ENCODE peak calls at places on chromosomes 16 and 17, in four cellular contexts. P is naive B cell; Y is stimulated activated CD8-positive, alpha-beta memory T cell treated with anti-CD3 and anti-CD28 coated beads, Interleukin-15, amount 100 ng/mL, for 4 hours; L is NCI-H1417. T is an unnamed sample.

GRCh38 chr16:56569971-56570370 is 5.1 kb downstream of the MT4 start:
- DNase-seq in P (no peak), Y (no peak), L (no peak), T (no peak)

GRCh38 chr17:17510456-17511292 is 14.5 kb upstream of the RASD1 start:
- DNase-seq in P (no peak), Y (no peak), L (no peak), T (no peak)

GRCh38 chr16:87132361-87133014 is 184.7 kb downstream of the C16orf95 start:
- DNase-seq in P (no peak), Y (no peak), L (no peak), T (no peak)

GRCh38 chr16:84042879-84043485 is 387 bp upstream of the SLC38A8 start:
- DNase-seq in P (no peak), Y (no peak), L (peak), T (no peak)

GRCh38 chr16:49504626-49505025 is 131.0 kb downstream of the C16orf78 start:
- DNase-seq in P (no peak), Y (no peak), L (peak), T (no peak)

GRCh38 chr16:57185446-57185944 is 344 bp downstream of the PSME3IP1 start:
- DNase-seq in P (no peak), Y (no peak), L (peak), T (no peak)

GRCh38 chr16:23432176-23433128 is 20.5 kb downstream of the COG7 start:
- DNase-seq in P (no peak), Y (no peak), L (no peak), T (no peak)

GRCh38 chr16:56970934-56971767 is 9.4 kb downstream of the CETP start:
- DNase-seq in P (peak), Y (no peak), L (no peak), T (no peak)

GRCh38 chr16:80819988-80820387 is 15.6 kb upstream of the CDYL2 start:
- DNase-seq in P (no peak), Y (no peak), L (no peak), T (no peak)

GRCh38 chr17:3827124-3827773 is 18.8 kb downstream of the NCBP3 start:
- DNase-seq in P (peak), Y (no peak), L (peak), T (peak)

GRCh38 chr16:3158014-3158497 is 23.2 kb downstream of the ZNF213 start:
- DNase-seq in P (no peak), Y (no peak), L (no peak), T (no peak)

GRCh38 chr16:85185701-85186100 is 73.4 kb upstream of the CIBAR2 start:
- DNase-seq in P (no peak), Y (no peak), L (no peak), T (no peak)

GRCh38 chr17:49434821-49435581 is 20.3 kb upstream of the PHB1 start:
- DNase-seq in P (no peak), Y (no peak), L (peak), T (peak)

GRCh38 chr16:17147942-17148341 is 322.8 kb downstream of the XYLT1 start:
- DNase-seq in P (no peak), Y (no peak), L (peak), T (no peak)

GRCh38 chr17:21295036-21295952 is 10.8 kb downstream of the MAP2K3 start:
- DNase-seq in P (no peak), Y (no peak), L (peak), T (no peak)

GRCh38 chr16:68346892-68347480 is 36.2 kb downstream of the PRMT7 start:
- DNase-seq in P (no peak), Y (no peak), L (no peak), T (no peak)

GRCh38 chr17:34613064-34614019 is 34.0 kb downstream of the TMEM132E start:
- DNase-seq in P (no peak), Y (no peak), L (peak), T (no peak)

GRCh38 chr17:55286681-55287589 is 22.2 kb downstream of the HLF start:
- DNase-seq in P (no peak), Y (no peak), L (no peak), T (no peak)

GRCh38 chr17:4261452-4261851 is 2.3 kb downstream of the ANKFY1 start:
- DNase-seq in P (no peak), Y (no peak), L (no peak), T (no peak)

GRCh38 chr17:58332720-58333395 is 4.3 kb upstream of the TSPOAP1 start:
- DNase-seq in P (peak), Y (peak), L (no peak), T (no peak)

GRCh38 chr17:77494664-77495435 is 354.1 kb downstream of the SEC14L1 start:
- DNase-seq in P (peak), Y (peak), L (peak), T (peak)

GRCh38 chr16:11697319-11697718 is 29.1 kb downstream of the SNN start:
- DNase-seq in P (no peak), Y (no peak), L (no peak), T (no peak)

GRCh38 chr17:42818379-42818778 is 5.7 kb downstream of the BECN1 start:
- DNase-seq in P (no peak), Y (no peak), L (no peak), T (no peak)

GRCh38 chr16:89366561-89367537 is 123.5 kb downstream of the ANKRD11 start:
- DNase-seq in P (no peak), Y (no peak), L (no peak), T (no peak)

GRCh38 chr16:26070595-26071170 is 378.9 kb downstream of the HS3ST4 start:
- DNase-seq in P (no peak), Y (no peak), L (no peak), T (no peak)

GRCh38 chr16:84117482-84117843 is 721 bp upstream of the MBTPS1 start:
- DNase-seq in P (no peak), Y (no peak), L (peak), T (no peak)

GRCh38 chr16:57349212-57350031 is 9.2 kb upstream of the CCL22 start:
- DNase-seq in P (peak), Y (no peak), L (no peak), T (no peak)

GRCh38 chr17:8896641-8897635 is 29.5 kb upstream of the PIK3R6 start:
- DNase-seq in P (no peak), Y (no peak), L (no peak), T (no peak)

GRCh38 chr16:49527621-49528020 is 154.0 kb downstream of the C16orf78 start:
- DNase-seq in P (no peak), Y (no peak), L (peak), T (no peak)

GRCh38 chr17:77160877-77161530 is 20.2 kb downstream of the SEC14L1 start:
- DNase-seq in P (no peak), Y (no peak), L (no peak), T (no peak)

GRCh38 chr16:57045694-57046381 is 46.5 kb upstream of the CPNE2 start:
- DNase-seq in P (peak), Y (no peak), L (no peak), T (no peak)

GRCh38 chr17:2090804-2091534 is 36.1 kb downstream of the HIC1 start:
- DNase-seq in P (no peak), Y (no peak), L (no peak), T (no peak)

GRCh38 chr16:58324792-58325191 is 30.0 kb upstream of the PRSS54 start:
- DNase-seq in P (no peak), Y (no peak), L (peak), T (no peak)

GRCh38 chr16:22787456-22788189 is 26.3 kb upstream of the HS3ST2 start:
- DNase-seq in P (no peak), Y (no peak), L (no peak), T (no peak)

GRCh38 chr17:74295625-74296547 is 21.9 kb downstream of the DNAI2 start:
- DNase-seq in P (no peak), Y (no peak), L (no peak), T (no peak)